ENCODE peak calls at places on chromosomes 6 and 20, in four cellular contexts. One of them, this sample, is unnamed.

GRCh38 chr20:32474967-32475819 is 109.9 kb downstream of the NOL4L start:
- DNase-seq in H1: peak
- DNase-seq in K562: peak
- DNase-seq in HepG2: peak
- DNase-seq in this sample: peak

GRCh38 chr6:114989279-114989964 is 646.6 kb upstream of the HS3ST5 start:
- DNase-seq in H1: no peak
- DNase-seq in K562: no peak
- DNase-seq in HepG2: no peak
- DNase-seq in this sample: no peak

GRCh38 chr6:37865534-37865933 is 46.0 kb downstream of the ZFAND3 start:
- DNase-seq in H1: no peak
- DNase-seq in K562: no peak
- DNase-seq in HepG2: no peak
- DNase-seq in this sample: no peak

GRCh38 chr6:161226005-161226964 is 47.6 kb downstream of the AGPAT4 start:
- DNase-seq in H1: no peak
- DNase-seq in K562: peak
- DNase-seq in HepG2: no peak
- DNase-seq in this sample: no peak

GRCh38 chr6:4466769-4467480 is 309.3 kb upstream of the CDYL start:
- DNase-seq in H1: no peak
- DNase-seq in K562: no peak
- DNase-seq in HepG2: no peak
- DNase-seq in this sample: no peak

GRCh38 chr6:170027111-170028043 is 263.5 kb downstream of the DLL1 start:
- DNase-seq in H1: no peak
- DNase-seq in K562: no peak
- DNase-seq in HepG2: no peak
- DNase-seq in this sample: no peak

GRCh38 chr6:162124710-162125435 is 602.7 kb downstream of the PRKN start:
- DNase-seq in H1: no peak
- DNase-seq in K562: no peak
- DNase-seq in HepG2: no peak
- DNase-seq in this sample: no peak

GRCh38 chr6:118748311-118749062 is 97.1 kb upstream of the CEP85L start:
- DNase-seq in H1: peak
- DNase-seq in K562: no peak
- DNase-seq in HepG2: no peak
- DNase-seq in this sample: no peak

GRCh38 chr20:891121-892080 is 24.7 kb downstream of the ANGPT4 start:
- DNase-seq in H1: no peak
- DNase-seq in K562: no peak
- DNase-seq in HepG2: no peak
- DNase-seq in this sample: no peak

GRCh38 chr20:46430921-46431712 is 24.7 kb upstream of the ELMO2 start:
- DNase-seq in H1: no peak
- DNase-seq in K562: no peak
- DNase-seq in HepG2: no peak
- DNase-seq in this sample: no peak

GRCh38 chr6:111661541-111662041 is 55.9 kb upstream of the TRAF3IP2 start:
- DNase-seq in H1: peak
- DNase-seq in K562: peak
- DNase-seq in HepG2: no peak
- DNase-seq in this sample: no peak

GRCh38 chr6:95923518-95923917 is 92.3 kb upstream of the FUT9 start:
- DNase-seq in H1: peak
- DNase-seq in K562: no peak
- DNase-seq in HepG2: peak
- DNase-seq in this sample: no peak

GRCh38 chr6:30682181-30683117 is 4.0 kb downstream of the PPP1R18 start:
- DNase-seq in H1: no peak
- DNase-seq in K562: peak
- DNase-seq in HepG2: peak
- DNase-seq in this sample: peak

GRCh38 chr6:64266351-64266821 is 630.8 kb downstream of the PHF3 start:
- DNase-seq in H1: no peak
- DNase-seq in K562: no peak
- DNase-seq in HepG2: no peak
- DNase-seq in this sample: no peak

GRCh38 chr20:56859039-56859750 is 230.1 kb downstream of the TFAP2C start:
- DNase-seq in H1: no peak
- DNase-seq in K562: no peak
- DNase-seq in HepG2: no peak
- DNase-seq in this sample: no peak

GRCh38 chr6:160081398-160081797 is 40.2 kb upstream of the SLC22A1 start:
- DNase-seq in H1: peak
- DNase-seq in K562: no peak
- DNase-seq in HepG2: no peak
- DNase-seq in this sample: no peak

GRCh38 chr6:159594750-159595117 is 98.3 kb downstream of the SOD2 start:
- DNase-seq in H1: no peak
- DNase-seq in K562: no peak
- DNase-seq in HepG2: peak
- DNase-seq in this sample: peak

GRCh38 chr6:7270320-7271204 is 42.4 kb downstream of the SSR1 start:
- DNase-seq in H1: peak
- DNase-seq in K562: no peak
- DNase-seq in HepG2: peak
- DNase-seq in this sample: no peak

GRCh38 chr6:72622094-72622540 is 253 bp downstream of the KCNQ5 start:
- DNase-seq in H1: peak
- DNase-seq in K562: peak
- DNase-seq in HepG2: no peak
- DNase-seq in this sample: peak

GRCh38 chr6:39792501-39793450 is 600 bp downstream of the DAAM2 start:
- DNase-seq in H1: peak
- DNase-seq in K562: no peak
- DNase-seq in HepG2: no peak
- DNase-seq in this sample: no peak

GRCh38 chr20:51354769-51355319 is 187.7 kb downstream of the NFATC2 start:
- DNase-seq in H1: no peak
- DNase-seq in K562: no peak
- DNase-seq in HepG2: no peak
- DNase-seq in this sample: no peak

GRCh38 chr6:157267654-157268053 is 55.7 kb downstream of the TMEM242 start:
- DNase-seq in H1: no peak
- DNase-seq in K562: no peak
- DNase-seq in HepG2: no peak
- DNase-seq in this sample: no peak

GRCh38 chr6:147888374-147888773 is 379.9 kb downstream of the SAMD5 start:
- DNase-seq in H1: no peak
- DNase-seq in K562: no peak
- DNase-seq in HepG2: no peak
- DNase-seq in this sample: no peak

GRCh38 chr6:158149641-158150040 is 18.4 kb downstream of the SERAC1 start:
- DNase-seq in H1: no peak
- DNase-seq in K562: no peak
- DNase-seq in HepG2: no peak
- DNase-seq in this sample: no peak

GRCh38 chr20:39358052-39358451 is 395.9 kb downstream of the DHX35 start:
- DNase-seq in H1: no peak
- DNase-seq in K562: no peak
- DNase-seq in HepG2: no peak
- DNase-seq in this sample: no peak

GRCh38 chr6:6516643-6517042 is 71.9 kb upstream of the LY86 start:
- DNase-seq in H1: no peak
- DNase-seq in K562: no peak
- DNase-seq in HepG2: no peak
- DNase-seq in this sample: no peak

GRCh38 chr20:48695255-48695654 is 132.5 kb downstream of the PREX1 start:
- DNase-seq in H1: no peak
- DNase-seq in K562: no peak
- DNase-seq in HepG2: no peak
- DNase-seq in this sample: no peak

GRCh38 chr6:15391500-15391899 is 145.6 kb downstream of the JARID2 start:
- DNase-seq in H1: no peak
- DNase-seq in K562: no peak
- DNase-seq in HepG2: no peak
- DNase-seq in this sample: no peak

GRCh38 chr6:43178951-43179830 is 2.8 kb upstream of the CUL9 start:
- DNase-seq in H1: no peak
- DNase-seq in K562: no peak
- DNase-seq in HepG2: no peak
- DNase-seq in this sample: no peak

GRCh38 chr6:2535492-2535891 is 215.2 kb downstream of the MYLK4 start:
- DNase-seq in H1: no peak
- DNase-seq in K562: no peak
- DNase-seq in HepG2: no peak
- DNase-seq in this sample: no peak

GRCh38 chr6:18034798-18035202 is 47.4 kb upstream of the KIF13A start:
- DNase-seq in H1: no peak
- DNase-seq in K562: peak
- DNase-seq in HepG2: peak
- DNase-seq in this sample: peak

GRCh38 chr6:291697-292505 is at the start of gene DUSP22:
- DNase-seq in H1: peak
- DNase-seq in K562: peak
- DNase-seq in HepG2: peak
- DNase-seq in this sample: peak

GRCh38 chr6:4210619-4211419 is 75.4 kb upstream of the ECI2 start:
- DNase-seq in H1: peak
- DNase-seq in K562: peak
- DNase-seq in HepG2: peak
- DNase-seq in this sample: peak

DNA sequence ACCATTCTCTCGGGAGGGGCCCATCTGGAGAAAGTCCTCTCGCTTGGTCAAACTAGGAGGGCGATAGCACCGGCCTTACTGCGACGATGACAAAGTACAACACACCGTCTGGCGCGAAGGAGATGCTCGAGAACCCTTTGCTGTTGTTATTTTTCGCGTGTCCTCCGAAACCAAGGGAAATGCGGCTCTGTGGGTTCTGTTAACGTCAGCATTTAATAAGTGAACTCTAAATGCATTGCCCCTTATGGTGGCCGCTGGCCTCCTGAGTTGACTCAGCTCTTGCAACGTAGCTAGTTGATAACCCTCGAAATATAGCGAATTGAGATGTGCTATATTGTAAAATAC is 577 bp upstream of the SCAND1 start:
- DNase-seq in H1: no peak
- DNase-seq in K562: no peak
- DNase-seq in HepG2: peak
- DNase-seq in this sample: peak
- TF ChIP-seq KDM1A in H1: no peak
- TF ChIP-seq KDM1A in K562: no peak
- TF ChIP-seq KDM1A in HepG2: no peak
- TF ChIP-seq KDM1A in this sample: no peak

GRCh38 chr6:132364675-132365074 is 36.6 kb downstream of the MOXD1 start:
- DNase-seq in H1: no peak
- DNase-seq in K562: no peak
- DNase-seq in HepG2: no peak
- DNase-seq in this sample: no peak

GRCh38 chr6:132362318-132363185 is 38.7 kb downstream of the MOXD1 start:
- DNase-seq in H1: no peak
- DNase-seq in K562: no peak
- DNase-seq in HepG2: no peak
- DNase-seq in this sample: no peak

GRCh38 chr6:132368916-132369481 is 32.3 kb downstream of the MOXD1 start:
- DNase-seq in H1: no peak
- DNase-seq in K562: no peak
- DNase-seq in HepG2: no peak
- DNase-seq in this sample: no peak

GRCh38 chr6:132364249-132364648 is 37.0 kb downstream of the MOXD1 start:
- DNase-seq in H1: no peak
- DNase-seq in K562: no peak
- DNase-seq in HepG2: no peak
- DNase-seq in this sample: no peak

DNA sequence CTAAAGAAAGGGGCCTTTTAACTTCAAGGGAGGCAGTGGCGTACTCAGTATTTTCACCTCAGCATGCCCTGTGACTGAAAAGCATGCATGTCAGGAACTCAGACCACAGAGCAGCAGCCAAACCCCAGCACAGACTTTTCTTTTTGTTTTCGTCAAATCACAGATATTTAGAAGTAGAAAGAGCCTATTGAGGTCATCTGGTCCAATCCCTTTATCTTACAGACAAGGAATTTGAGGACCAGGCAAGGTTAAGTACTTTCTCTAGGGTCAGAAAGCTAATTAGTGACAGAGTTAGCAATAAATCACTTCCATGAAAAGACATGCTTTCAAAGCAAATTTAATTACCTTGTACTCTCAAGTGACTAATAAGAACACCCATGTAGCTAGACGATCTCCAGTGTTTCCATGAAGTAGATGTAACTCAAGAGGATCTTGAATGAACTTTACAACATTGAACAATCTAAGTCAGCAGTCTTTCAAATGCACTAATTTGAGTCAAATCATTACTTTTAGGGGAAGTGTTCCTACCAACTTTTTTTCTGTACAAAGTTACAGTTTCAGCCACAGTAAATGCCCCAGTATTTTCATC is 35.9 kb downstream of the MOXD1 start:
- DNase-seq in H1: no peak
- DNase-seq in K562: no peak
- DNase-seq in HepG2: no peak
- DNase-seq in this sample: no peak
- TF ChIP-seq RNF2 in H1: no peak
- TF ChIP-seq RNF2 in K562: no peak
- TF ChIP-seq RNF2 in HepG2: no peak
- TF ChIP-seq RNF2 in this sample: no peak

GRCh38 chr20:24871429-24872213 is 77.4 kb upstream of the CST7 start:
- DNase-seq in H1: no peak
- DNase-seq in K562: no peak
- DNase-seq in HepG2: no peak
- DNase-seq in this sample: no peak

GRCh38 chr20:24872291-24873014 is 76.6 kb upstream of the CST7 start:
- DNase-seq in H1: no peak
- DNase-seq in K562: no peak
- DNase-seq in HepG2: no peak
- DNase-seq in this sample: no peak

GRCh38 chr20:24868959-24869358 is 80.1 kb upstream of the CST7 start:
- DNase-seq in H1: no peak
- DNase-seq in K562: no peak
- DNase-seq in HepG2: no peak
- DNase-seq in this sample: no peak

GRCh38 chr20:24873015-24873620 is 76.0 kb upstream of the CST7 start:
- DNase-seq in H1: no peak
- DNase-seq in K562: no peak
- DNase-seq in HepG2: no peak
- DNase-seq in this sample: no peak

GRCh38 chr20:24870876-24871275 is 78.2 kb upstream of the CST7 start:
- DNase-seq in H1: no peak
- DNase-seq in K562: no peak
- DNase-seq in HepG2: no peak
- DNase-seq in this sample: no peak
- TF ChIP-seq KDM1A in H1: no peak
- TF ChIP-seq KDM1A in K562: no peak
- TF ChIP-seq KDM1A in HepG2: no peak
- TF ChIP-seq KDM1A in this sample: no peak

DNA sequence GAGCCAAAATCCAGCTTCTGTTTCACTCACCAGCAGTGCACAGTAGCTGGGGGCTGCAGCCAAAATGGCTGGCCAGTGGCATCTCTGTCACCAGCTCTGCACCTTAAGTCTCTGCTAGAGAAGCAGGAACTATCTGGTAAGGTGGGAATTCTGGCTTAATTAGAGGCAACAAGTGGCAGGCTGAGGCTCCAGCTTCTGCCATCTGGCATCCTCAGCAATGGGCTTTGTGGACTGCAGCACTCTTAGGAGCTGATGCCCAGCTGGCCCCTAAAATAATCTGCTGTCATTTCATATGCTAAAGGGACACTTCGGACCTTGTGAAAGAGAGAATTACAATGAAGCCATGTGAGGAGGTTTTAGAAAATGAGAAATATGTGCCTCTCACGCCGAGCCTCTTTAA is 4.6 kb upstream of the CLDN20 start:
- DNase-seq in H1: no peak
- DNase-seq in K562: no peak
- DNase-seq in HepG2: no peak
- DNase-seq in this sample: no peak
- TF ChIP-seq RNF2 in H1: no peak
- TF ChIP-seq RNF2 in K562: no peak
- TF ChIP-seq RNF2 in HepG2: no peak
- TF ChIP-seq RNF2 in this sample: no peak

This sample was measured in A549.